ENCODE peak calls at places on chromosomes 4 and X, in five cellular contexts. W is GM12878, N is HepG2, U is NT2/D1, P is H1. C is an unnamed sample.

GRCh38 chr4:41448935-41449334 is 89.0 kb upstream of the LIMCH1 start:
- DNase-seq in W (no peak), N (peak), U (no peak), P (no peak), C (no peak)

GRCh38 chr4:103786014-103786413 is 66.2 kb upstream of the TACR3 start:
- DNase-seq in W (peak), N (peak), U (peak), P (no peak), C (peak)

GRCh38 chr4:2930821-2931764 is 32.1 kb downstream of the NOP14 start:
- DNase-seq in W (no peak), N (no peak), U (no peak), P (peak), C (no peak)

GRCh38 chr4:54941994-54942552 is 183.3 kb downstream of the KDR start:
- DNase-seq in W (no peak), N (no peak), U (no peak), P (no peak), C (no peak)

GRCh38 chr4:2042207-2042946 is 16.8 kb upstream of the NAT8L start:
- DNase-seq in W (no peak), N (no peak), U (no peak), P (peak), C (peak)

GRCh38 chr4:835148-836002 is 9.4 kb upstream of the CPLX1 start:
- DNase-seq in W (no peak), N (peak), U (no peak), P (no peak), C (no peak)

GRCh38 chr4:130026185-130026584 is 930.2 kb downstream of the C4orf33 start:
- DNase-seq in W (no peak), N (no peak), U (peak), P (peak), C (no peak)

GRCh38 chr4:182089326-182089725 is 153.9 kb upstream of the TENM3 start:
- DNase-seq in W (no peak), N (peak), U (no peak), P (peak), C (no peak)

GRCh38 chr4:7052923-7053715 is 9.9 kb downstream of the TADA2B start:
- DNase-seq in W (no peak), N (no peak), U (no peak), P (no peak), C (no peak)

GRCh38 chr4:169064281-169064680 is 54.2 kb upstream of the CBR4 start:
- DNase-seq in W (no peak), N (no peak), U (no peak), P (no peak), C (no peak)

GRCh38 chrX:54492340-54492739 is 3.7 kb downstream of the FGD1 start:
- DNase-seq in W (no peak), N (no peak), U (no peak), P (no peak), C (no peak)

GRCh38 chrX:148228521-148228920 is 247.4 kb downstream of the FMR1NB start:
- DNase-seq in W (no peak), N (no peak), U (no peak), P (no peak), C (no peak)

GRCh38 chr4:18917689-18918088 is 896.1 kb upstream of the LCORL start:
- DNase-seq in W (no peak), N (no peak), U (no peak), P (no peak), C (no peak)

GRCh38 chr4:8537041-8537461 is 43.1 kb upstream of the GPR78 start:
- DNase-seq in W (peak), N (peak), U (no peak), P (no peak), C (no peak)

GRCh38 chrX:39773923-39774803 is 323.6 kb downstream of the BCOR start:
- DNase-seq in W (no peak), N (no peak), U (no peak), P (no peak), C (no peak)

GRCh38 chrX:39771089-39771488 is 326.7 kb downstream of the BCOR start:
- DNase-seq in W (no peak), N (no peak), U (no peak), P (no peak), C (no peak)

GRCh38 chrX:39769748-39770147 is 328.0 kb downstream of the BCOR start:
- DNase-seq in W (no peak), N (no peak), U (no peak), P (no peak), C (no peak)

GRCh38 chrX:39773150-39773549 is 324.6 kb downstream of the BCOR start:
- DNase-seq in W (no peak), N (no peak), U (no peak), P (no peak), C (no peak)

GRCh38 chrX:39772057-39772832 is 325.5 kb downstream of the BCOR start:
- DNase-seq in W (no peak), N (peak), U (peak), P (no peak), C (peak)
- TF ChIP-seq SUZ12 in W (no peak), N (no peak), U (no peak), P (no peak), C (no peak)

GRCh38 chrX:57821703-57822375 is 88.4 kb downstream of the ZXDA start:
- DNase-seq in W (peak), N (peak), U (peak), P (no peak), C (peak)

GRCh38 chrX:57822398-57822797 is 87.9 kb downstream of the ZXDA start:
- DNase-seq in W (no peak), N (no peak), U (no peak), P (no peak), C (no peak)

DNA sequence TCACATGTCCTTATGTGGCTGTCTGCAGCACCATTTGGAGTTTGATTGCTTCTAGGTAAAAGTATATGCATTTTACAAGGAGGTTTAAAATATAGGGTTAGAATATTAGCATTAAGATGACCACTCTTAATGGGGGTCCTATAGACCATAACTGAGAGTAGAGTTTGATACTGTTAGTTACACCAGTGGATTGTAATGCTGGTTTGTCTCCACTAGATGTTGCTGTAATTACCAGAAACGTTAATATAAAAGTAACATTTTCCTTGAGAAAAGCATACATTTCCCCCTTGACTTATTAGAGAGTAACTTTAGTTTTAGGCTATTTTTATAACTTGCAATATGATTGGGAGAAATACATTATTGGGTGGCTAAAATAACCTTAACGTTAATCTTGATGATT is 93.0 kb downstream of the ZXDA start:
- DNase-seq in W (no peak), N (no peak), U (no peak), P (no peak), C (no peak)
- TF ChIP-seq SUZ12 in W (no peak), N (no peak), U (no peak), P (no peak), C (no peak)

DNA sequence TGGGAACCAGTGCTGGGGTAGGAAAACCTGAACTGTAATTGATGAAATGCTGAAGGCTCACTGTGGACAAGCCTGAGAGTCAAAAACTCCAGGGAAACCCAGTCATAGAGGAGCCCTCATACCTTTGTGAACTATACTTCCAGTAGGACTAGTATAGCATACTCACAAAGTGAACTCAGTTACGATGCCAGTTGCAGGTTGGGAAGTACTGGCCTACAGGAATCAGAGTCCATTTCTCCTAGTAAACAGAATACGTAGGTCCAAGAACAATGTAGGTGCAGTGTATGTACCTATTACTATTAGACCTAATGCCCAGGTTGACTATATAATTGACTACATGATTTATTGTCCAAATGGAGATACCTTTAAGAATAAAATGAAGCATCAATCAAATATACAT is 8.5 kb upstream of the ANKRD17 start:
- DNase-seq in W (no peak), N (peak), U (no peak), P (no peak), C (no peak)
- TF ChIP-seq SUZ12 in W (no peak), N (no peak), U (no peak), P (no peak), C (no peak)

GRCh38 chr4:86934147-86934771 is 552 bp upstream of the AFF1 start:
- DNase-seq in W (no peak), N (no peak), U (no peak), P (no peak), C (no peak)
- TF ChIP-seq SUZ12 in W (no peak), N (no peak), U (no peak), P (no peak), C (no peak)

DNA sequence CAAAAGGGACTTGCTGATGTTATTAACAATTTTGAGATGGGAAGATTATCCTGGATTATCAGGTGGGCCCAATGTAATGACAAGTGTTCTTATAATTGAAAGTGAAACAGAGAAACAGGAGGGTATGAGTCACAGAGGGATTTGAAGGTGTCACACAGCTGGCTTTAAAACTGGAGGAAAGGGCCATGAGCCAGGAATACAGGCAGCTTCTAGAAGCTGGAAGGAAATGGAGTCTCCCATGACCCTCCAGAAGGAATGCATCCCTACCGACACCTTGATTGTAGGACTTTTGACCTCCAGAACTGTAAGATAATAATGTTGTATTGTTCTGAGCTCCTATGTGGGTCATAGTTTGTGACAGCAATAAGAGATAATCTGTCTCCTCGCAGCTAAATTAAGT is 98.0 kb upstream of the STIM2 start:
- DNase-seq in W (no peak), N (no peak), U (no peak), P (no peak), C (no peak)
- TF ChIP-seq SUZ12 in W (no peak), N (no peak), U (no peak), P (no peak), C (no peak)

GRCh38 chr4:68175562-68176155 is 46.0 kb upstream of the TMPRSS11F start:
- DNase-seq in W (peak), N (peak), U (peak), P (no peak), C (peak)
- TF ChIP-seq SUZ12 in W (no peak), N (no peak), U (no peak), P (no peak), C (no peak)

GRCh38 chr4:119038465-119038864 is 97.2 kb upstream of the MYOZ2 start:
- DNase-seq in W (no peak), N (no peak), U (no peak), P (no peak), C (no peak)
- TF ChIP-seq SUZ12 in W (no peak), N (no peak), U (no peak), P (no peak), C (no peak)

DNA sequence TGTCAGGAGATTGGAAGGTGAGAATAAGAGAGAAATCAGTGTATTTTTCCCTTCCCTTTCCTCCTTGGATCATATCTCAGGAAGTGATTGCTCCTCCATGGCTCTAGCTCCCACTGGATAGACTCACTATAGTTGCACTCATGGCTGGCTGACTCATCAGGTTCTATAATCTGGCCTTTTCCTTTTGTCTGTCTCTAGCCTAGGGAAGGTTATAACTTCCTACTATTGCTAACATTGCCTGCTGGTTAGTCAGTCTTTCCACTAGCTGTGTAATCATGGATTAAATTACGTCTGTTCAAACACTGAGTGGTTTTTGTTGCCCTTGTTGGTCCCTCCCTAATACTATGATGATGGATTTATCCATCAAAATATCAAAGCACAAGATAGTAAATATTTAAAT is 195.5 kb upstream of the VEGFC start:
- DNase-seq in W (no peak), N (no peak), U (no peak), P (no peak), C (no peak)
- TF ChIP-seq SUZ12 in W (no peak), N (no peak), U (no peak), P (no peak), C (no peak)

GRCh38 chr4:185672151-185672550 is 136.8 kb upstream of the PDLIM3 start:
- DNase-seq in W (no peak), N (no peak), U (no peak), P (no peak), C (no peak)
- TF ChIP-seq SUZ12 in W (no peak), N (no peak), U (no peak), P (no peak), C (no peak)

DNA sequence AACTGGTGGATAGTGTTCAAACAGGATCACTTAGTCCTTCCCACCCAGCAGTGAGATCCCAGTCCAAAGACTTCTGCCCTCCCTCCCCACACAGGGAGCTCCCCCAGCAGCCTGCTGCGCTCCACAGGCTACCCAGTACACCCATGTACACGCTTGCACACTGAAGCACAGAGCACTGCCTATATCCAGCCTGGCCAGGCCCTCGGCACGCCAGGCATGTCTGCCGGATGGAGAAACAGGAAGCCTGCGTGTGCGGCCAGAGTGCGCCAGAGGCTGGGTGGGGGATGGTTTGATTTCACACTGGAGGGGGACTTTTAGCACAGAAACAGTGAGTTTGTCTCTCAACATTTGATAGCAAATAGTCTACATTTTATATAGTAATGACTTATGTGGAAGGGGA is 833.5 kb upstream of the IGFBP7 start:
- DNase-seq in W (no peak), N (no peak), U (no peak), P (no peak), C (no peak)
- TF ChIP-seq SUZ12 in W (no peak), N (no peak), U (no peak), P (no peak), C (no peak)

C was measured in HEK293T.